ENCODE peak calls at places on chromosomes 6 and 20, in seven cellular contexts. L is A673, M is fibroblast of mammary gland, T is foreskin fibroblast, R is nephron progenitor cell, I is right lobe of liver, G is kidney. Z is an unnamed sample.

GRCh38 chr6:13412639-13413465 is 74.5 kb downstream of the GFOD1 start:
- DNase-seq in G (no peak), M (no peak), L (no peak), T (no peak), R (no peak), I (peak; percentile 69), Z (no peak)

GRCh38 chr6:75409928-75410327 is 83.7 kb downstream of the FILIP1 start:
- DNase-seq in L (no peak), R (no peak), T (peak; percentile 82), M (peak; percentile 47), I (no peak), G (no peak), Z (no peak)

GRCh38 chr6:158028421-158028820 is 46.8 kb downstream of the SYNJ2 start:
- DNase-seq in L (no peak), I (no peak), G (peak; percentile 65), T (no peak), R (no peak), M (no peak), Z (no peak)

GRCh38 chr6:32886674-32887383 is 32.8 kb downstream of the PSMB9 start:
- DNase-seq in I (no peak), L (peak; percentile 55), M (peak; percentile 90), T (peak; percentile 92), R (no peak), G (peak; percentile 71), Z (no peak)

GRCh38 chr6:149463781-149464180 is 21.0 kb downstream of the ZC3H12D start:
- DNase-seq in G (no peak), R (no peak), M (no peak), I (no peak), T (peak; percentile 23), L (no peak), Z (no peak)

GRCh38 chr6:50862172-50862571 is 43.5 kb downstream of the TFAP2B start:
- DNase-seq in T (no peak), I (no peak), M (no peak), G (no peak), L (no peak), R (no peak), Z (no peak)

GRCh38 chr20:41029150-41029872 is 689 bp downstream of the TOP1 start:
- DNase-seq in L (peak; percentile 47), R (peak; percentile 43), G (peak; percentile 87), I (peak; percentile 60), M (no peak), T (no peak), Z (peak; percentile 74)

GRCh38 chr6:160428069-160428430 is 79.9 kb downstream of the SLC22A3 start:
- DNase-seq in G (peak; percentile 90), L (no peak), I (peak; percentile 92), T (peak; percentile 34), R (no peak), M (peak; percentile 77), Z (no peak)

GRCh38 chr6:134826889-134827737 is 122.8 kb downstream of the ALDH8A1 start:
- DNase-seq in R (no peak), G (no peak), M (peak; percentile 100), I (peak; percentile 88), L (no peak), T (peak; percentile 95), Z (no peak)

GRCh38 chr6:116010400-116011095 is 50.1 kb downstream of the FRK start:
- DNase-seq in G (peak; percentile 65), M (peak; percentile 74), I (peak; percentile 79), L (peak; percentile 79), R (peak; percentile 60), T (peak; percentile 89), Z (no peak)

GRCh38 chr6:35192301-35192860 is 21.4 kb upstream of the SCUBE3 start:
- DNase-seq in I (no peak), R (no peak), G (no peak), T (no peak), L (no peak), M (no peak), Z (no peak)

GRCh38 chr6:119426619-119427018 is 77.1 kb upstream of the MAN1A1 start:
- DNase-seq in I (no peak), M (peak; percentile 9), G (no peak), R (no peak), L (no peak), T (peak; percentile 79), Z (no peak)

GRCh38 chr20:730005-730404 is 38.3 kb downstream of the SLC52A3 start:
- DNase-seq in I (no peak), M (no peak), T (no peak), L (no peak), R (no peak), G (no peak), Z (no peak)

GRCh38 chr6:17093692-17094091 is 8.2 kb upstream of the STMND1 start:
- DNase-seq in M (peak; percentile 5), G (no peak), T (peak; percentile 23), I (no peak), R (peak; percentile 14), L (no peak), Z (no peak)

GRCh38 chr6:13457577-13457976 is 29.8 kb downstream of the GFOD1 start:
- DNase-seq in G (no peak), I (no peak), M (peak; percentile 80), T (peak; percentile 53), L (no peak), R (no peak), Z (no peak)

GRCh38 chr6:110390404-110390803 is 25.0 kb downstream of the DDO start:
- DNase-seq in G (no peak), I (no peak), T (no peak), R (no peak), M (no peak), L (no peak), Z (no peak)

GRCh38 chr20:59008715-59009336 is 1.8 kb upstream of the CTSZ start:
- DNase-seq in T (no peak), I (peak; percentile 38), R (no peak), M (no peak), G (peak; percentile 30), L (no peak), Z (no peak)

GRCh38 chr6:119333707-119334295 is 15.8 kb downstream of the MAN1A1 start:
- DNase-seq in M (no peak), L (no peak), I (no peak), G (no peak), R (no peak), T (no peak), Z (no peak)

GRCh38 chr6:150934380-150934779 is 68.9 kb downstream of the MTHFD1L start:
- DNase-seq in T (peak; percentile 75), M (peak; percentile 94), I (no peak), L (no peak), G (no peak), R (no peak), Z (no peak)

GRCh38 chr6:82568290-82568993 is 204.8 kb downstream of the TPBG start:
- DNase-seq in I (no peak), G (no peak), T (no peak), R (no peak), L (no peak), M (no peak), Z (no peak)

GRCh38 chr6:108944707-108945685 is 96.8 kb downstream of the ARMC2 start:
- DNase-seq in R (no peak), T (peak; percentile 96), G (no peak), M (peak; percentile 96), I (no peak), L (no peak), Z (no peak)

GRCh38 chr6:132275253-132275970 is 125.9 kb downstream of the MOXD1 start:
- DNase-seq in R (no peak), T (no peak), L (no peak), G (no peak), I (no peak), M (no peak), Z (no peak)

GRCh38 chr6:43383021-43383667 is 13.7 kb upstream of the ZNF318 start:
- DNase-seq in G (no peak), I (no peak), M (peak; percentile 83), T (peak; percentile 66), R (no peak), L (no peak), Z (no peak)

DNA sequence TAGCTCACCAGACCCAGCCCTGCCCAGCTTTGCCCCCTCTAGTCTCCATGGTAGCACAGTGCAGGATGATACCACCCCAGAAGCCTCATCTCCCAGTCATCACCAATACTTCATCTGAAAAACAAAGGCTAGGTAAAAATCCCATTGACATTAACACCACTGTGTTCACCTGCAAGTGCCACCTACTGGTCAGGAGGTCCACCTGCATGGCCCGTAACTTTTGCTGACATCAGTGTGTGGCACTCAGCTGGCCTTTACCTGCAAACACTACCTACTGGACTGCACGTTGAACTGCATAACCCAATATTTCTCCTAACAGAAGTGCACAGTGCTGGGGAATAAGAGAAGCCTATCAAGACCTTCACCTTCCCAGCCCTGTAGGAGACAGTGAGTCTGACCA is 234.7 kb upstream of the ADGRB3 start:
- DNase-seq in R (no peak), M (no peak), I (no peak), G (no peak), L (no peak), T (no peak), Z (no peak)
- TF ChIP-seq CTCF in R (no peak), M (no peak), I (no peak), G (no peak), L (peak; percentile 35), T (no peak), Z (no peak)

GRCh38 chr6:54993948-54994347 is 147.4 kb downstream of the FAM83B start:
- DNase-seq in R (no peak), I (no peak), L (no peak), M (no peak), G (no peak), T (no peak), Z (no peak)

GRCh38 chr6:54991761-54992330 is 145.3 kb downstream of the FAM83B start:
- DNase-seq in G (no peak), R (no peak), L (no peak), T (no peak), M (no peak), I (no peak), Z (no peak)

GRCh38 chr6:54990001-54990400 is 143.4 kb downstream of the FAM83B start:
- DNase-seq in L (no peak), T (no peak), G (no peak), R (no peak), M (no peak), I (no peak), Z (no peak)

GRCh38 chr6:54993294-54993693 is 146.7 kb downstream of the FAM83B start:
- DNase-seq in M (no peak), G (no peak), T (no peak), I (no peak), L (no peak), R (no peak), Z (no peak)

DNA sequence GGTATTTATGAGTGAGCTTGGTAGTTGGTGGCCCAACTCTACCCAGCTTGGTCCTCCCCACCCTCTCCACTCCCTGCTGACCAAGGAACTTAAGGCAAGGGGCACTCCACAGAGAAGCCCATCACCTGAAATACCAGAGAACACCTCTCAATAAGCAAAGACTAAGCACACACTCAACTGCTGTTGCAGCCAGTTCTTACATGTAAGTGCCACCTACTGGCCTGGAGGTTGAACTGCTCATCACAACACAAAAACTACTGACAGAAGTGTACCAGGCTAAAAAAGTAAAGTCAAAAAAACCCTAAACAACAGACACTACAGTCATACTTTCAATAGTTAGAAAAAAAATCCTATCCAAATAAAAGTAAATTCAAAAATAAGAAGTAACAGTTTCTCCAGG is 146.2 kb downstream of the FAM83B start:
- DNase-seq in R (no peak), T (no peak), G (no peak), M (peak; percentile 7), I (no peak), L (peak; percentile 17), Z (no peak)
- TF ChIP-seq CTCF in R (no peak), T (peak; percentile 40), G (peak; percentile 31), M (peak; percentile 31), I (peak; percentile 30), L (peak; percentile 57), Z (peak; percentile 61)

GRCh38 chr6:42095776-42096541 is 45.6 kb downstream of the TAF8 start:
- DNase-seq in R (no peak), T (no peak), M (no peak), L (no peak), I (no peak), G (no peak), Z (no peak)
- TF ChIP-seq CTCF in R (no peak), T (no peak), M (no peak), L (peak; percentile 35), I (no peak), G (no peak), Z (no peak)

GRCh38 chr6:5471637-5472430 is 210.5 kb downstream of the FARS2 start:
- DNase-seq in I (no peak), M (no peak), G (no peak), T (no peak), R (peak; percentile 30), L (peak; percentile 87), Z (no peak)
- TF ChIP-seq CTCF in I (no peak), M (no peak), G (no peak), T (no peak), R (no peak), L (no peak), Z (no peak)

Z was measured in type B pancreatic cell.